ENCODE peak calls at places on chromosomes 5 and 9, in four cellular contexts. One of them, this sample, is unnamed.

GRCh38 chr5:42612997-42613396 is 143.6 kb upstream of the CCDC152 start:
- DNase-seq in amniotic stem cell: no peak
- DNase-seq in heart right ventricle: no peak
- DNase-seq in mammary epithelial cell: no peak
- DNase-seq in this sample: no peak

GRCh38 chr9:134212809-134213507 is 48.6 kb upstream of the RNU6ATAC start:
- DNase-seq in amniotic stem cell: no peak
- DNase-seq in heart right ventricle: no peak
- DNase-seq in mammary epithelial cell: no peak
- DNase-seq in this sample: no peak

GRCh38 chr9:78316151-78316892 is 19.4 kb downstream of the PSAT1 start:
- DNase-seq in amniotic stem cell: no peak
- DNase-seq in heart right ventricle: no peak
- DNase-seq in mammary epithelial cell: no peak
- DNase-seq in this sample: no peak

GRCh38 chr9:137074657-137075274 is 2.6 kb upstream of the UAP1L1 start:
- DNase-seq in amniotic stem cell: no peak
- DNase-seq in heart right ventricle: no peak
- DNase-seq in mammary epithelial cell: no peak
- DNase-seq in this sample: no peak

GRCh38 chr9:91066856-91067255 is 265.2 kb downstream of the SYK start:
- DNase-seq in amniotic stem cell: no peak
- DNase-seq in heart right ventricle: no peak
- DNase-seq in mammary epithelial cell: no peak
- DNase-seq in this sample: no peak

GRCh38 chr5:177179431-177179830 is 45.9 kb downstream of the NSD1 start:
- DNase-seq in amniotic stem cell: no peak
- DNase-seq in heart right ventricle: no peak
- DNase-seq in mammary epithelial cell: no peak
- DNase-seq in this sample: no peak

GRCh38 chr5:98827161-98827560 is 53.7 kb downstream of the RGMB start:
- DNase-seq in amniotic stem cell: peak; percentile 14
- DNase-seq in heart right ventricle: no peak
- DNase-seq in mammary epithelial cell: peak; percentile 20
- DNase-seq in this sample: no peak

GRCh38 chr9:121773286-121773953 is 122.0 kb downstream of the DAB2IP start:
- DNase-seq in amniotic stem cell: no peak
- DNase-seq in heart right ventricle: no peak
- DNase-seq in mammary epithelial cell: no peak
- DNase-seq in this sample: no peak

GRCh38 chr9:36847781-36848673 is 186.0 kb downstream of the PAX5 start:
- DNase-seq in amniotic stem cell: no peak
- DNase-seq in heart right ventricle: no peak
- DNase-seq in mammary epithelial cell: peak; percentile 21
- DNase-seq in this sample: no peak

GRCh38 chr5:79346420-79346824 is 110.5 kb downstream of the JMY start:
- DNase-seq in amniotic stem cell: peak; percentile 40
- DNase-seq in heart right ventricle: no peak
- DNase-seq in mammary epithelial cell: peak; percentile 58
- DNase-seq in this sample: no peak

GRCh38 chr9:1434082-1434481 is 383.9 kb downstream of the DMRT2 start:
- DNase-seq in amniotic stem cell: no peak
- DNase-seq in heart right ventricle: no peak
- DNase-seq in mammary epithelial cell: no peak
- DNase-seq in this sample: no peak

GRCh38 chr9:82105729-82106128 is 117.2 kb downstream of the SPATA31D1 start:
- DNase-seq in amniotic stem cell: no peak
- DNase-seq in heart right ventricle: no peak
- DNase-seq in mammary epithelial cell: no peak
- DNase-seq in this sample: no peak

GRCh38 chr5:72167790-72168189 is 60.5 kb downstream of the MAP1B start:
- DNase-seq in amniotic stem cell: no peak
- DNase-seq in heart right ventricle: no peak
- DNase-seq in mammary epithelial cell: no peak
- DNase-seq in this sample: no peak

GRCh38 chr5:170520319-170520718 is 16.5 kb downstream of the KCNIP1 start:
- DNase-seq in amniotic stem cell: no peak
- DNase-seq in heart right ventricle: no peak
- DNase-seq in mammary epithelial cell: no peak
- DNase-seq in this sample: no peak

GRCh38 chr9:110969971-110970381 is 68.3 kb downstream of the LPAR1 start:
- DNase-seq in amniotic stem cell: peak; percentile 23
- DNase-seq in heart right ventricle: no peak
- DNase-seq in mammary epithelial cell: peak; percentile 83
- DNase-seq in this sample: no peak

GRCh38 chr9:136403538-136403914 is 3.6 kb upstream of the SNAPC4 start:
- DNase-seq in amniotic stem cell: no peak
- DNase-seq in heart right ventricle: no peak
- DNase-seq in mammary epithelial cell: no peak
- DNase-seq in this sample: peak; percentile 61

GRCh38 chr9:3758816-3759576 is 233.2 kb upstream of the RFX3 start:
- DNase-seq in amniotic stem cell: no peak
- DNase-seq in heart right ventricle: no peak
- DNase-seq in mammary epithelial cell: no peak
- DNase-seq in this sample: no peak

GRCh38 chr9:15299374-15299939 is 7.6 kb downstream of the TTC39B start:
- DNase-seq in amniotic stem cell: no peak
- DNase-seq in heart right ventricle: no peak
- DNase-seq in mammary epithelial cell: no peak
- DNase-seq in this sample: peak; percentile 35

GRCh38 chr5:59666709-59667108 is 226.8 kb downstream of the PDE4D start:
- DNase-seq in amniotic stem cell: no peak
- DNase-seq in heart right ventricle: no peak
- DNase-seq in mammary epithelial cell: no peak
- DNase-seq in this sample: no peak

GRCh38 chr5:172549708-172550095 is 91.4 kb upstream of the NEURL1B start:
- DNase-seq in amniotic stem cell: no peak
- DNase-seq in heart right ventricle: no peak
- DNase-seq in mammary epithelial cell: no peak
- DNase-seq in this sample: no peak